ENCODE peak calls at places on chromosomes 11 and 22, in nine cellular contexts. D, K, W, T, U, J, X, O and P are unnamed samples.

GRCh38 chr11:129881570-129882170 is 13.7 kb downstream of the NFRKB start:
- DNase-seq in D (peak; percentile 37), K (no peak), W (peak; percentile 42), T (peak; percentile 64), U (peak; percentile 74), J (peak; percentile 18), X (peak; percentile 29), O (peak; percentile 43), P (no peak)

GRCh38 chr11:3626250-3626960 is 15.4 kb downstream of the ART5 start:
- DNase-seq in D (no peak), K (no peak), W (no peak), T (no peak), U (no peak), J (no peak), X (no peak), O (no peak), P (no peak)

GRCh38 chr11:111310088-111310487 is 11.7 kb downstream of the POU2AF3 start:
- DNase-seq in D (no peak), K (no peak), W (no peak), T (no peak), U (no peak), J (no peak), X (no peak), O (no peak), P (no peak)

GRCh38 chr11:94650756-94651155 is 83.6 kb downstream of the PIWIL4 start:
- DNase-seq in D (peak; percentile 86), K (peak; percentile 15), W (no peak), T (no peak), U (peak; percentile 92), J (no peak), X (no peak), O (no peak), P (no peak)

GRCh38 chr11:123576082-123576481 is 78.3 kb downstream of the SCN3B start:
- DNase-seq in D (no peak), K (no peak), W (no peak), T (no peak), U (no peak), J (no peak), X (no peak), O (no peak), P (no peak)

GRCh38 chr11:27894552-27894951 is 194.3 kb upstream of the BDNF start:
- DNase-seq in D (no peak), K (no peak), W (no peak), T (no peak), U (no peak), J (no peak), X (no peak), O (no peak), P (no peak)

GRCh38 chr11:86416494-86416893 is 41.8 kb downstream of the CCDC81 start:
- DNase-seq in D (peak; percentile 34), K (no peak), W (no peak), T (no peak), U (no peak), J (no peak), X (no peak), O (no peak), P (no peak)

GRCh38 chr22:28024422-28024888 is 105.4 kb upstream of the PITPNB start:
- DNase-seq in D (no peak), K (no peak), W (no peak), T (no peak), U (no peak), J (no peak), X (no peak), O (no peak), P (no peak)

GRCh38 chr11:134598368-134598767 is 186.3 kb upstream of the B3GAT1 start:
- DNase-seq in D (no peak), K (no peak), W (no peak), T (no peak), U (no peak), J (no peak), X (no peak), O (no peak), P (no peak)